ENCODE peak calls at places on chromosome 15, in ten cellular contexts. D is stomach; T is endodermal cell; M is A673; O is CD8-positive, alpha-beta memory T cell; S is uterus; G is GM12878; R is ovary; N is left lung; Z is lung. I is an unnamed sample. For H3K9me3, H3K27me3 and H3K36me3, the result is how much of the 10 kb centered on the place peaks cover.

GRCh38 chr15:56496635-56497034 is 31.7 kb upstream of the MNS1 start:
- DNase-seq in D (no peak), T (no peak), M (peak), O (no peak), S (peak), G (peak), R (no peak), N (no peak), Z (no peak), I (peak)

GRCh38 chr15:65646486-65646885 is 24.7 kb downstream of the SLC24A1 start:
- DNase-seq in D (no peak), T (no peak), M (no peak), O (no peak), S (no peak), G (no peak), R (no peak), N (no peak), Z (no peak), I (no peak)

GRCh38 chr15:64856429-64857145 is 14.9 kb downstream of the PLEKHO2 start:
- DNase-seq in D (no peak), T (peak), M (no peak), O (no peak), S (peak), G (no peak), R (peak), N (no peak), Z (no peak), I (no peak)

GRCh38 chr15:92667291-92667904 is 11.8 kb upstream of the FAM174B start:
- DNase-seq in D (no peak), T (peak), M (no peak), O (no peak), S (no peak), G (no peak), R (no peak), N (no peak), Z (no peak), I (no peak)

GRCh38 chr15:38652998-38653397 is 88.4 kb upstream of the RASGRP1 start:
- DNase-seq in D (no peak), T (no peak), M (no peak), O (peak), S (no peak), G (no peak), R (no peak), N (no peak), Z (no peak), I (no peak)

GRCh38 chr15:73873889-73874511 is 636 bp downstream of the TBC1D21 start:
- DNase-seq in D (peak), T (peak), M (peak), O (no peak), S (no peak), G (no peak), R (no peak), N (no peak), Z (no peak), I (peak)

GRCh38 chr15:33580526-33580925 is 269.8 kb downstream of the RYR3 start:
- DNase-seq in D (no peak), T (no peak), M (no peak), O (no peak), S (no peak), G (no peak), R (no peak), N (no peak), Z (no peak), I (no peak)

GRCh38 chr15:17026633-17027032 is 3515.0 kb downstream of the GOLGA6L6 start:
- DNase-seq in D (no peak), T (no peak), M (no peak), O (no peak), S (no peak), G (no peak), R (no peak), N (no peak), Z (no peak), I (no peak)

GRCh38 chr15:32718082-32718821 is 448 bp downstream of the GREM1 start:
- DNase-seq in D (no peak), T (peak), M (peak), O (no peak), S (no peak), G (no peak), R (no peak), N (peak), Z (no peak), I (no peak)

GRCh38 chr15:33066584-33066983 is 127.9 kb downstream of the FMN1 start:
- DNase-seq in D (no peak), T (no peak), M (no peak), O (no peak), S (no peak), G (no peak), R (no peak), N (no peak), Z (no peak), I (no peak)

GRCh38 chr15:75697523-75698398 is 14.9 kb downstream of the CSPG4 start:
- DNase-seq in D (no peak), T (no peak), M (no peak), O (no peak), S (peak), G (no peak), R (no peak), N (no peak), Z (no peak), I (no peak)

GRCh38 chr15:34360298-34360697 is 6.7 kb downstream of the LPCAT4 start:
- DNase-seq in D (no peak), T (peak), M (no peak), O (no peak), S (no peak), G (no peak), R (no peak), N (no peak), Z (no peak), I (no peak)

GRCh38 chr15:63015618-63016017 is 26.9 kb upstream of the TPM1 start:
- DNase-seq in D (no peak), T (no peak), M (no peak), O (no peak), S (peak), G (no peak), R (no peak), N (no peak), Z (no peak), I (no peak)

GRCh38 chr15:85800460-85801123 is 5.9 kb upstream of the KLHL25 start:
- DNase-seq in D (peak), T (peak), M (no peak), O (no peak), S (no peak), G (no peak), R (no peak), N (peak), Z (peak), I (no peak)

GRCh38 chr15:95132774-95133173 is 901.4 kb downstream of the MCTP2 start:
- DNase-seq in D (no peak), T (no peak), M (no peak), O (no peak), S (no peak), G (no peak), R (no peak), N (no peak), Z (no peak), I (no peak)

GRCh38 chr15:49620174-49620573 is 444 bp downstream of the FAM227B start:
- DNase-seq in D (no peak), T (no peak), M (peak), O (no peak), S (no peak), G (no peak), R (peak), N (no peak), Z (no peak), I (peak)

GRCh38 chr15:74170845-74171578 is 2.5 kb upstream of the ISLR start:
- DNase-seq in D (peak), T (no peak), M (no peak), O (no peak), S (no peak), G (no peak), R (peak), N (no peak), Z (no peak), I (no peak)

GRCh38 chr15:37865687-37866086 is 68.8 kb upstream of the TMCO5A start:
- DNase-seq in D (no peak), T (no peak), M (no peak), O (no peak), S (no peak), G (no peak), R (no peak), N (no peak), Z (no peak), I (no peak)

GRCh38 chr15:85646538-85647091 is 148.1 kb downstream of the KLHL25 start:
- DNase-seq in D (no peak), T (no peak), M (peak), O (peak), S (no peak), G (no peak), R (no peak), N (no peak), Z (no peak), I (no peak)

GRCh38 chr15:38533926-38534325 is 30.7 kb downstream of the RASGRP1 start:
- DNase-seq in D (no peak), T (no peak), M (no peak), O (no peak), S (no peak), G (no peak), R (no peak), N (no peak), Z (no peak), I (no peak)

DNA sequence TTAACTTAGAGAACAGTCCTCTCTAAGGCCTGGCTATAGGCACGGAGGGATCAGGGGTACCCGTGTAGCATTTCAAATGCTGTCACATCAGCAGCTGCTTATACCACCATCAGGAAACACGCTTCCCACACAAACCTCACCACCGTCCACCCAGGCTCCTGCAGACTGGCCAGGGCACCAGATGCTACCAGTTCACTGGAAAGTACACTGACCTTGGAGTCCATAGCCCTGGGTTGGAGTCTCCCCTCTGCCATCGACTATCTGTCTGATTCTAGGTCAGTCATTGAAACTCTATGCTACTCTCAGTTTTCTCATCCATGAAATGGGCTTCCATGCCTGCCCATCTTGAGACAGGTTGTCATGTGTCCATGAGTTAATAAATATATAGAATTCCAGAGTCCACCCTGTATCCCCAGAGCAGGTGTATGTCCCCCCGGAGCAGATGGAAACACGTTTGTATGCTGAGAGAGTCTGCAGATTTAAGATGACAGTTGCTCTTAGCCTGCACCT is 156.0 kb upstream of the SMAD3 start:
- DNase-seq in D (no peak), T (peak), M (no peak), O (no peak), S (no peak), G (no peak), R (no peak), N (no peak), Z (no peak), I (no peak)
- H3K9me3 ChIP-seq in D (under half), T (under half), M (under half), O (under half), S (under half), G (under half), R (under half), N (under half), Z (under half), I (under half)

DNA sequence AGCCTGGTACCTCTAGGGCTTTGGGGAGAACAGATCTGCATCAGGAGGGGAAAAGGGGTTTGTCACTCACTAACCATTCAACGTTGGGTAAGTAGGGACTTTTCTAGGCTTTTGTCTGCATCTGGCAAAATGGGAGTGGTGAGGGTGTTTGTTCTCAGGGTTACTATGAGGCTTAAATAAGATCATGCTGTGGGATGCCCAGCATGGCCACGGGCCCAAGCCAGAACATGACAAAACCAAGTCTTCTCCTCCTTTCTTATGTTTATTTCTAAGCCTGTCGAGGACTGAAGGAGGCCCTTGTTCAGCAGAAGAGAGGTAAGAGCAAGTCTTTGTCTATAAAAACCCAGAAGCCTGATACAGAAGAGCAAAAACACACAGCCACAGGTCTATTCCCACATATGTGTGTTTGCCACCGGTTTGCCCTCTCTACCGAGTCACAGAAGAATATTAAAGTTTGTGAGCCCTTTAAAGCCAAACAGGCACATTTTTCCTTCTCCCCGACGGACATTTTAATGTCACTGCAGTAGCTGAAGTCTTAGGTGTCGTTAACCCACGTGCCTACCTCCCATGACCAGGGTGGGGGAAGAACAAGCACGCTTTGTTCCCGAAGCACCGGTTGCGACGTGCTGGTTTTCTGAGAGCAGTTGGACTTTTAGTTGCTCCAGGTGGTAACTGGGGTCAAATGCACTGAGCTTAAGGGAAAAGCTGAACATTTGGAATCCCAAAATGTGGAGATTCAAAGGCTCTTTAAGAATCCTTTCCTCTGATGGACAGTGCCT is 72.1 kb downstream of the NOX5 start:
- DNase-seq in D (no peak), T (peak), M (no peak), O (no peak), S (no peak), G (no peak), R (no peak), N (no peak), Z (no peak), I (no peak)
- H3K27me3 ChIP-seq in D (under half), T (under half), M (under half), O (under half), S (under half), G (under half), R (under half), N (under half), Z (under half), I (under half)

DNA sequence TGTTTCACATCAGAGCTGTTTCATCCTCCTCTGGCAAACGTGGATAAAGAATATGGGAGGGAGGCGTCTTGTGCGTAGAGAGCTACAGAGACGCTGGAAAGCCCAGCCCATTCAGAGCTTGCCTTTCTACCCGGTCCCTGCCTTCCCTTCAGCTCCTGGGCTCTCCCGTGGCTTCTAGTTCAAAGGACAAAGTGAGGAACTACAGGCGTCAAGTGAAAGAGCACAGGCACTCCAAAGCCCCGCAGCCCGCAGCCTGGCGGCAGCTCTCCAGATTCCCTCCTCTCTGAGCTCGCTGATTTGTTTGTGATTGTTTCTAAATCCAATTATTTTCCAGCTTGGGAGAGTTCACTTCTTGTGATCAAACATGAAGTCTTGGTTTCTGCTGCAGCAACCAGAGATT is 197.1 kb upstream of the IGF1R start:
- DNase-seq in D (no peak), T (no peak), M (no peak), O (no peak), S (no peak), G (no peak), R (no peak), N (no peak), Z (no peak), I (no peak)
- H3K36me3 ChIP-seq in D (under half), T (under half), M (under half), O (under half), S (under half), G (under half), R (under half), N (under half), Z (under half), I (under half)

DNA sequence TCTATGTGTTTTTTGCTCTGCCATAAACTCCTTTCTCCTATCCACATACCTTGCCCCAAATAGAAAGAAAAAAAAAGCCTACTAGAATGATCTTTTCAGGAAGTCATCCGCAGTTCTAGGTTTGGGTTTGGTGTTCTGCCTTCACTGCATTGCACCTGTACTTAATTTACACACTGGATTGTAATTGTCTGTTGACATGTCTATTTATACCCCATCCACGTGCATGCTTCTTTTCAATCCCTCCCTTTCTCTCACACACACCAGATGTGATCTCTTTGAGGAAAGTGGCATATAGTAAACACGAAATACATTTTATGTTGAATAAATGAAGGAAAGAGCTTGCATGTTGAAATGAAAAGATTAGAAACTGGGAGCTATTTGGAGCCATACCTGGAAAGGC is 860.2 kb upstream of the SEMA6D start:
- DNase-seq in D (no peak), T (no peak), M (no peak), O (no peak), S (no peak), G (no peak), R (no peak), N (no peak), Z (no peak), I (peak)
- H3K9me3 ChIP-seq in D (under half), T (under half), M (under half), O (under half), S (under half), G (under half), R (under half), N (under half), Z (under half), I (under half)

DNA sequence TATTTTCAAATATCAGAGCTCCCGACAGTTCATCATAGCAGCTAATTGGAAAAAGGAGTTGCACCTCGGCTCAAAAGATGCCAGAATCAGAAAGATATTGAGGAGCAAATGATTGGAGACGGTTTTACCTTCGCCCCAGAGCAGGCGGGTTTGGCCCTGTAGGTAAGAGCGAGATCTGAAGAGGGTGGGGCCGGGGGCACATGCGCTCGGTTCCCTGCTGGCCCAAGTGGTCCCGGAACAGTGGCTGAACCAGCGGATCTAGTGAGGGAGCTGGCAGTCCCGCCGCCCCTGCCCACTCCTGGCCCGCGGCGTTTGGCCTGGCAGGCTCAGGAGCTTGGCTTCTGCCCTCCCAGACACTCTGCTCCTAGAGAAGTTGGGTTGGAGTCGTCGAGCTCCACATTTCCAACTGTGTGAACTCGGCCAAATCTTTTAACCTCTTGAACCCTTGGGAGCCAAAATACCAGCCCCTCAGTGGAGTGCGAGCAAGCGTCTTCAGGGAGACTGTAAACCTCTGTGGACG is 79.1 kb downstream of the RHCG start:
- DNase-seq in D (no peak), T (no peak), M (no peak), O (no peak), S (no peak), G (no peak), R (no peak), N (no peak), Z (no peak), I (no peak)
- H3K27me3 ChIP-seq in D (half or more), T (half or more), M (under half), O (under half), S (under half), G (under half), R (under half), N (half or more), Z (under half), I (under half)

DNA sequence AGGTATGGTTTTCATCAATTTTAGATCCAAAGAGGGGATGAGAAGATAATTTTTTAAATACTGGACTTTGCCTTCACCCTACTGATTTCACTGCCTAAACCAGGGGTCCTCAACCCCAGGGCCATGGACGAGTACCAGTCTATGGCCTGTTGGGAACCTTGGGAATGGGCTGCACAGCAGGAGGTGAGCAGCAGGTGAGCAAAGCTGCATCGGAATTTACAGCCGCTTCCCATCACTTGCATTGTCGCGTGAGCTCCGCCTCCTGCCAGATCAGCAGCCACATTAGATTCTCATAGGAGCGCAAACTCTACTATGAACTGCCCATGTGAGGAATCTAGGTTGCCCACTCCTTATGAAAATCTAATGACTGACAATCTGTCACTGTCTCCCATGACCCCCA is 76.3 kb upstream of the TTBK2 start:
- DNase-seq in D (no peak), T (peak), M (no peak), O (no peak), S (no peak), G (no peak), R (no peak), N (no peak), Z (no peak), I (no peak)
- H3K36me3 ChIP-seq in D (under half), T (half or more), M (under half), O (under half), S (under half), G (under half), R (under half), N (half or more), Z (under half), I (under half)

GRCh38 chr15:77384589-77385359 is 35.1 kb downstream of the PEAK1 start:
- DNase-seq in D (no peak), T (no peak), M (no peak), O (no peak), S (no peak), G (no peak), R (no peak), N (no peak), Z (no peak), I (no peak)

GRCh38 chr15:77380033-77380432 is 39.9 kb downstream of the PEAK1 start:
- DNase-seq in D (no peak), T (no peak), M (no peak), O (no peak), S (no peak), G (no peak), R (no peak), N (no peak), Z (no peak), I (no peak)

GRCh38 chr15:77387355-77388105 is 32.4 kb downstream of the PEAK1 start:
- DNase-seq in D (no peak), T (no peak), M (peak), O (no peak), S (no peak), G (no peak), R (no peak), N (no peak), Z (no peak), I (no peak)

GRCh38 chr15:77386626-77387025 is 33.3 kb downstream of the PEAK1 start:
- DNase-seq in D (no peak), T (no peak), M (no peak), O (no peak), S (no peak), G (no peak), R (no peak), N (no peak), Z (no peak), I (no peak)

GRCh38 chr15:77384086-77384485 is 35.8 kb downstream of the PEAK1 start:
- DNase-seq in D (no peak), T (no peak), M (no peak), O (no peak), S (no peak), G (no peak), R (no peak), N (no peak), Z (no peak), I (no peak)
- H3K9me3 ChIP-seq in D (under half), T (under half), M (under half), O (under half), S (under half), G (under half), R (under half), N (under half), Z (under half), I (under half)